ENCODE peak calls at places on chromosomes 13 and 19, in eight cellular contexts. W is BJ, P is MG63, S is cardiac muscle cell, A is mesenchymal stem cell, C is right cardiac atrium, Z is breast epithelium, J is upper lobe of right lung. O is an unnamed sample.

GRCh38 chr13:21040120-21040834 is 21.1 kb downstream of the LATS2 start:
- DNase-seq in W (no peak), P (no peak), S (no peak), A (no peak), C (no peak), Z (no peak), J (no peak), O (no peak)

GRCh38 chr13:48493076-48493765 is 39.7 kb downstream of the RCBTB2 start:
- DNase-seq in W (no peak), P (no peak), S (peak), A (peak), C (no peak), Z (no peak), J (no peak), O (no peak)

GRCh38 chr19:30896551-30896950 is 452.7 kb downstream of the TSHZ3 start:
- DNase-seq in W (no peak), P (no peak), S (no peak), A (no peak), C (no peak), Z (no peak), J (no peak), O (no peak)

GRCh38 chr19:3480383-3481091 is at the start of gene SMIM24:
- DNase-seq in W (no peak), P (no peak), S (no peak), A (no peak), C (peak), Z (no peak), J (no peak), O (no peak)

GRCh38 chr13:45718992-45719391 is 16.9 kb downstream of the CBY2 start:
- DNase-seq in W (peak), P (no peak), S (peak), A (peak), C (no peak), Z (no peak), J (no peak), O (peak)

GRCh38 chr19:10927691-10928562 is 512 bp downstream of the YIPF2 start:
- DNase-seq in W (no peak), P (no peak), S (no peak), A (no peak), C (no peak), Z (no peak), J (no peak), O (no peak)

GRCh38 chr13:64347662-64348061 is 2882.5 kb downstream of the PCDH9 start:
- DNase-seq in W (no peak), P (peak), S (peak), A (no peak), C (no peak), Z (no peak), J (no peak), O (peak)

GRCh38 chr13:23081246-23081645 is 99.5 kb upstream of the SGCG start:
- DNase-seq in W (no peak), P (peak), S (no peak), A (no peak), C (no peak), Z (no peak), J (no peak), O (no peak)

GRCh38 chr13:23947893-23948292 is 50.6 kb upstream of the C1QTNF9B start:
- DNase-seq in W (no peak), P (no peak), S (no peak), A (no peak), C (no peak), Z (no peak), J (no peak), O (no peak)

GRCh38 chr13:26964278-26965057 is 203.9 kb upstream of the GPR12 start:
- DNase-seq in W (no peak), P (no peak), S (peak), A (peak), C (peak), Z (no peak), J (no peak), O (no peak)

GRCh38 chr19:46821512-46822359 is 28.9 kb downstream of the AP2S1 start:
- DNase-seq in W (no peak), P (no peak), S (no peak), A (no peak), C (no peak), Z (no peak), J (peak), O (no peak)

GRCh38 chr13:112684444-112684843 is 5.4 kb upstream of the ATP11A start:
- DNase-seq in W (no peak), P (no peak), S (no peak), A (no peak), C (no peak), Z (peak), J (peak), O (no peak)

GRCh38 chr13:43942301-43942700 is 62.6 kb downstream of the LACC1 start:
- DNase-seq in W (no peak), P (no peak), S (no peak), A (peak), C (no peak), Z (no peak), J (no peak), O (no peak)

GRCh38 chr19:42547927-42548326 is 19.6 kb upstream of the CEACAM1 start:
- DNase-seq in W (no peak), P (no peak), S (no peak), A (no peak), C (no peak), Z (no peak), J (no peak), O (no peak)

GRCh38 chr13:26558074-26558805 is 757 bp downstream of the WASF3 start:
- DNase-seq in W (no peak), P (peak), S (peak), A (peak), C (peak), Z (no peak), J (no peak), O (no peak)

GRCh38 chr13:54573186-54573585 is 1544.6 kb downstream of the OLFM4 start:
- DNase-seq in W (no peak), P (no peak), S (no peak), A (no peak), C (no peak), Z (no peak), J (no peak), O (no peak)

GRCh38 chr13:74443623-74444022 is 309.4 kb upstream of the KLF12 start:
- DNase-seq in W (peak), P (peak), S (peak), A (peak), C (no peak), Z (no peak), J (no peak), O (peak)

GRCh38 chr19:10876459-10877240 is 5.3 kb downstream of the CARM1 start:
- DNase-seq in W (no peak), P (peak), S (no peak), A (no peak), C (peak), Z (no peak), J (no peak), O (no peak)

GRCh38 chr13:111114362-111115050 is 604 bp upstream of the ARHGEF7 start:
- DNase-seq in W (no peak), P (no peak), S (peak), A (peak), C (peak), Z (no peak), J (peak), O (no peak)

GRCh38 chr19:14505488-14506239 is 9.7 kb upstream of the GIPC1 start:
- DNase-seq in W (peak), P (peak), S (peak), A (peak), C (peak), Z (peak), J (peak), O (no peak)

GRCh38 chr13:100721885-100722512 is 47.4 kb upstream of the TMTC4 start:
- DNase-seq in W (no peak), P (peak), S (peak), A (peak), C (peak), Z (no peak), J (no peak), O (no peak)

GRCh38 chr19:5539431-5539833 is 28.3 kb downstream of the TINCR start:
- DNase-seq in W (no peak), P (no peak), S (no peak), A (no peak), C (peak), Z (no peak), J (no peak), O (no peak)

GRCh38 chr19:5533257-5533656 is 34.5 kb downstream of the TINCR start:
- DNase-seq in W (no peak), P (no peak), S (no peak), A (no peak), C (no peak), Z (no peak), J (no peak), O (no peak)

GRCh38 chr19:5537870-5538269 is 29.9 kb downstream of the TINCR start:
- DNase-seq in W (no peak), P (no peak), S (no peak), A (no peak), C (peak), Z (no peak), J (no peak), O (no peak)

GRCh38 chr19:5534787-5535586 is 32.8 kb downstream of the TINCR start:
- DNase-seq in W (no peak), P (no peak), S (no peak), A (no peak), C (no peak), Z (no peak), J (no peak), O (no peak)

DNA sequence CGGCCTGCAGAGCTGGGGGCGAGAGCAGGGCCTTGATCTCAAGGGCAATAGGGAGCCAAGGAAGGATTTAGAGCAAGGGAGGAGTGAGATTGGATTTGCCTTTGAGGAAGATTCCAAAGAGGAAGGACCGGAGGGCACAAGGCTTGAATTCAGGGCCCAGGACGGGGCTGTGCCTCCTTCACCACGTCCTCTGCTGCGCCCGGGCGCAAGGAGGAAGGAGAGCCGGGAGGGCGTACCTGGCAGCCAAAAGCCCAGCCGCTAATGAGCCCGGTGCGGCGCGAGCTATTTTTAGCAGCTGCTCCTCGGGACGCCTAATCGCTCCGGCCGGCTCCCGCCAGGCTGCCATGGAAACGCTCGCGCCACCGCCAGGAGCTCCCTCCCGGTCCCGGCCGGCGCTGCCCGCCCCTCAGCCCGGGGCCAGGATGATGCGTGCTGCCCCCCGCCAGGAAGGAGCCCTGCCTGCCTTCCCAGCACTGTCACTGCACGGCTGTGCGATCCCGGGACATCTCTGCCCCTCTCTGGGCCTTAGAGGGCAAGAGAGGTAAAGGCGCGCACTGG is 31.3 kb downstream of the TINCR start:
- DNase-seq in W (peak), P (peak), S (peak), A (peak), C (peak), Z (no peak), J (peak), O (peak)
- H3K4me3 ChIP-seq in W (no peak), P (no peak), S (no peak), A (peak), C (peak), Z (no peak), J (no peak), O (peak)

GRCh38 chr19:33375156-33375744 is 1.7 kb downstream of the CEBPG start:
- DNase-seq in W (no peak), P (no peak), S (no peak), A (peak), C (no peak), Z (no peak), J (no peak), O (no peak)
- H3K4me3 ChIP-seq in W (peak), P (peak), S (no peak), A (peak), C (peak), Z (no peak), J (peak), O (no peak)

DNA sequence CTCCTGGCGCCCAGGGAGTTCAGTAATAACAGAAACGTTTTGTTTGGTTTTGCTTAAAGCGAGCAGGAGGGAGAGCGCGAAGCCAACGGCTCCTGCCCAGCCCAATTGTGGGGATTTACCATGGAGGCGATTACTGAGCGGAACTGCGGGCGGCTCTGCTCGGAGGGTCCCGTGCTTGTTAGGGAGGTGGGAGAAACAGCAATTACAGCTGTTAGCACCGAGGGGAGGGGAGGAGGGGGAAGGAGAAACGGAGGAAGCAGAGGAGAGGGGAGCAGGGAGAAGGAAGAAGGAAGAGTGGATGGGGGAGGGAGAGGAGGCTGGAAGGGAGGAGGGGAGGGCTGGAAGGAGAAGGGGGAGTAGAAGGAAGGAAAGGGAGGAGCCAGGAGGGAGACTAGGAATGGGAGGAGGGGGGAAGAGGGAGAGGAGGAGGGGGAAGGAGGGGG is 7.7 kb upstream of the ONECUT3 start:
- DNase-seq in W (no peak), P (no peak), S (peak), A (no peak), C (no peak), Z (no peak), J (no peak), O (no peak)
- H3K4me3 ChIP-seq in W (no peak), P (no peak), S (no peak), A (no peak), C (no peak), Z (no peak), J (no peak), O (no peak)

GRCh38 chr19:12075538-12076139 is 11.1 kb downstream of the ZNF844 start:
- DNase-seq in W (no peak), P (no peak), S (no peak), A (no peak), C (no peak), Z (no peak), J (no peak), O (no peak)
- H3K4me3 ChIP-seq in W (no peak), P (no peak), S (no peak), A (peak), C (peak), Z (no peak), J (no peak), O (no peak)

DNA sequence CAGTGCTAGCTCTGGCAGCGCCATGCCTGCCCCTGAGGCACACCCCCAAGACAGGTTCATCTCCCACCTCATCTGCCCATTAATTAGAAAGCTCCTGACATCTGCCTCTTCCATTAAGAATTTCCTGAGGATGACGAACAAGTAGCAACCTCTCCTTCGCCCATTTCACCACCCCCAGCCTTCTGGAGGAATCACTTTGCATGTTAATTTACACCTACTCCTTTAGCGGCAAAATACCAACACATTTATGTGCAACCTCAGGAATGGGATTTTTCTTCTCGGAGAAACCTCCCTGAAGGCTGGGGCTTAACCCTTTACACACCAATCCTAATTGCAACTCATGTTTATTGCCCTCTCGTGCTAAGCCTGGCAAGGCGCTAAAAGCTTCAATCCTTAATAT is 13.8 kb downstream of the SLC7A1 start:
- DNase-seq in W (no peak), P (no peak), S (no peak), A (no peak), C (no peak), Z (no peak), J (no peak), O (no peak)
- H3K4me3 ChIP-seq in W (no peak), P (no peak), S (no peak), A (no peak), C (no peak), Z (no peak), J (no peak), O (peak)

O was measured in retinal pigment epithelial cell.